ENCODE peak calls at places on chromosomes 13 and 19, in seven cellular contexts. M, X, F, Z, N, V and T are unnamed samples.
A peak's percentile ranks its signal among the peaks of the same experiment; 100 is the strongest.

GRCh38 chr13:50766043-50766442 is 77.4 kb downstream of the DLEU7 start:
- DNase-seq in X (no peak), Z (no peak), F (no peak), N (no peak), V (no peak), M (no peak), T (no peak)

GRCh38 chr13:52029569-52029968 is 5.1 kb downstream of the UTP14C start:
- DNase-seq in N (no peak), F (no peak), Z (no peak), X (no peak), M (no peak), V (no peak), T (no peak)

GRCh38 chr19:16368385-16369305 is 44.0 kb downstream of the KLF2 start:
- DNase-seq in X (no peak), N (peak; percentile 90), M (no peak), Z (no peak), F (no peak), V (no peak), T (no peak)

GRCh38 chr19:6278740-6279619 is 795 bp downstream of the MLLT1 start:
- DNase-seq in X (no peak), Z (no peak), F (no peak), V (peak; percentile 30), M (no peak), N (no peak), T (no peak)

GRCh38 chr13:18991054-18991453 is 190.6 kb downstream of the TUBA3C start:
- DNase-seq in V (no peak), Z (no peak), N (no peak), F (no peak), X (no peak), M (no peak), T (no peak)

GRCh38 chr13:75635621-75636338 is at the start of gene LMO7:
- DNase-seq in F (peak; percentile 89), X (peak; percentile 49), Z (peak; percentile 16), N (peak; percentile 18), V (peak; percentile 95), M (no peak), T (peak; percentile 82)

GRCh38 chr13:65932587-65933239 is 1297.4 kb downstream of the PCDH9 start:
- DNase-seq in X (no peak), N (no peak), M (peak; percentile 28), Z (no peak), F (no peak), V (no peak), T (no peak)

GRCh38 chr13:73397486-73398020 is 338.7 kb downstream of the KLF5 start:
- DNase-seq in N (no peak), X (no peak), F (no peak), Z (no peak), V (no peak), M (no peak), T (no peak)

GRCh38 chr19:48481846-48482639 is 12.9 kb downstream of the CYTH2 start:
- DNase-seq in M (no peak), X (no peak), F (peak; percentile 26), Z (no peak), N (no peak), V (peak; percentile 41), T (no peak)

GRCh38 chr19:10206226-10206873 is 11.6 kb upstream of the DNMT1 start:
- DNase-seq in Z (no peak), V (peak; percentile 19), X (no peak), M (no peak), F (no peak), N (no peak), T (peak; percentile 31)

GRCh38 chr13:95641961-95642621 is 2.4 kb downstream of the DZIP1 start:
- DNase-seq in V (peak; percentile 80), N (no peak), F (peak; percentile 87), Z (no peak), M (no peak), X (peak; percentile 45), T (no peak)

GRCh38 chr13:26052136-26052736 is 420 bp upstream of the SHISA2 start:
- DNase-seq in Z (no peak), X (no peak), F (peak; percentile 43), V (no peak), N (no peak), M (no peak), T (no peak)

GRCh38 chr19:1856345-1856697 is 7.1 kb downstream of the KLF16 start:
- DNase-seq in F (no peak), X (no peak), V (no peak), Z (no peak), M (no peak), N (no peak), T (no peak)

GRCh38 chr13:38970380-38971051 is 20.1 kb downstream of the STOML3 start:
- DNase-seq in F (peak; percentile 42), N (no peak), V (no peak), Z (no peak), M (no peak), X (no peak), T (no peak)

GRCh38 chr13:41900918-41901317 is 60.0 kb downstream of the VWA8 start:
- DNase-seq in X (no peak), V (no peak), F (no peak), Z (no peak), N (no peak), M (no peak), T (no peak)

GRCh38 chr13:23718916-23719470 is 148.8 kb downstream of the TNFRSF19 start:
- DNase-seq in F (no peak), V (no peak), Z (no peak), M (no peak), N (no peak), X (no peak), T (no peak)

GRCh38 chr13:25768726-25769270 is 283.0 kb downstream of the SHISA2 start:
- DNase-seq in M (no peak), Z (no peak), X (no peak), F (no peak), N (no peak), V (no peak), T (no peak)

GRCh38 chr19:16620018-16620417 is 8.0 kb downstream of the MED26 start:
- DNase-seq in M (no peak), V (no peak), N (no peak), F (no peak), Z (no peak), X (no peak), T (no peak)

GRCh38 chr19:2016041-2016807 is 710 bp upstream of the BTBD2 start:
- DNase-seq in M (peak; percentile 49), N (peak; percentile 54), V (peak; percentile 95), X (no peak), Z (no peak), F (peak; percentile 67), T (peak; percentile 79)

GRCh38 chr19:58218899-58219298 is 9.8 kb upstream of the ZNF544 start:
- DNase-seq in X (no peak), N (no peak), M (no peak), V (no peak), F (peak; percentile 72), Z (no peak), T (no peak)

GRCh38 chr13:93344048-93344447 is 117.4 kb downstream of the GPC6 start:
- DNase-seq in N (no peak), F (no peak), X (no peak), Z (no peak), V (no peak), M (no peak), T (no peak)

GRCh38 chr13:71661921-71662320 is 205.1 kb downstream of the DACH1 start:
- DNase-seq in V (no peak), Z (no peak), F (no peak), N (no peak), M (no peak), X (no peak), T (no peak)

GRCh38 chr19:1214862-1215731 is 9.5 kb downstream of the STK11 start:
- DNase-seq in N (no peak), V (no peak), F (no peak), X (no peak), Z (no peak), M (no peak), T (peak; percentile 37)

GRCh38 chr13:44211286-44211685 is 162.3 kb upstream of the SERP2 start:
- DNase-seq in V (no peak), M (no peak), F (no peak), X (no peak), N (no peak), Z (no peak), T (no peak)

GRCh38 chr19:38784224-38784623 is 4.8 kb upstream of the LGALS7B start:
- DNase-seq in M (no peak), X (no peak), V (no peak), F (no peak), Z (no peak), N (no peak), T (no peak)

GRCh38 chr13:45859682-45860081 is 8.1 kb upstream of the SIAH3 start:
- DNase-seq in M (no peak), Z (no peak), N (no peak), F (peak; percentile 72), V (no peak), X (no peak), T (no peak)

GRCh38 chr13:47672982-47673670 is 327.9 kb downstream of the SUCLA2 start:
- DNase-seq in V (peak; percentile 81), M (peak; percentile 96), N (no peak), F (no peak), X (no peak), Z (no peak), T (no peak)

GRCh38 chr13:63198076-63198475 is 1782.4 kb upstream of the PCDH20 start:
- DNase-seq in M (no peak), X (no peak), F (no peak), V (no peak), Z (no peak), N (no peak), T (no peak)

GRCh38 chr13:40517486-40518311 is 148.7 kb downstream of the FOXO1 start:
- DNase-seq in N (no peak), X (no peak), V (no peak), Z (no peak), F (no peak), M (no peak), T (no peak)

GRCh38 chr13:84433024-84433423 is 550.8 kb upstream of the SLITRK1 start:
- DNase-seq in M (no peak), V (peak; percentile 61), Z (no peak), X (no peak), N (no peak), F (no peak), T (no peak)

GRCh38 chr19:15479391-15480345 is at the start of gene PGLYRP2:
- DNase-seq in X (no peak), V (no peak), Z (no peak), F (peak; percentile 30), N (no peak), M (no peak), T (no peak)

GRCh38 chr19:17021793-17022590 is 4.6 kb downstream of the CPAMD8 start:
- DNase-seq in Z (no peak), X (no peak), N (no peak), F (no peak), M (no peak), V (peak; percentile 45), T (no peak)